ENCODE peak calls at places on chromosomes 3 and 15, in seven cellular contexts. I, U, N, G, W, P and H are unnamed samples.

GRCh38 chr3:183618542-183618941 is 16.9 kb upstream of the KLHL24 start:
- DNase-seq in P (no peak), U (no peak), W (no peak), I (no peak), N (no peak), G (no peak), H (no peak)

GRCh38 chr3:194632211-194632982 is 822 bp downstream of the TMEM44 start:
- DNase-seq in P (peak), U (no peak), I (no peak), W (no peak), N (no peak), G (no peak), H (peak)

GRCh38 chr3:152346740-152347139 is 78.0 kb downstream of the MBNL1 start:
- DNase-seq in W (no peak), U (no peak), N (no peak), P (peak), G (no peak), I (no peak), H (no peak)

GRCh38 chr15:82854554-82854953 is 45.1 kb downstream of the WHAMM start:
- DNase-seq in W (no peak), N (no peak), P (no peak), U (no peak), I (no peak), G (no peak), H (no peak)

GRCh38 chr15:55267401-55268053 is 22.1 kb downstream of the RAB27A start:
- DNase-seq in U (peak), I (no peak), N (no peak), P (peak), W (peak), G (peak), H (no peak)

GRCh38 chr3:177196473-177197040 is 725 bp downstream of the TBL1XR1 start:
- DNase-seq in N (peak), U (no peak), P (peak), I (peak), G (peak), W (no peak), H (peak)

GRCh38 chr3:81451140-81451539 is 310.3 kb downstream of the GBE1 start:
- DNase-seq in N (no peak), W (no peak), I (no peak), G (no peak), U (no peak), P (no peak), H (no peak)

GRCh38 chr15:61130945-61131597 is 98.0 kb downstream of the RORA start:
- DNase-seq in I (no peak), N (no peak), G (no peak), P (no peak), U (no peak), W (no peak), H (no peak)

GRCh38 chr3:123535580-123535979 is 49.3 kb downstream of the HACD2 start:
- DNase-seq in P (peak), G (no peak), N (no peak), U (no peak), I (no peak), W (no peak), H (no peak)

GRCh38 chr15:82952156-82953081 is at the start of gene HOMER2:
- DNase-seq in P (peak), U (no peak), N (no peak), W (no peak), I (peak), G (no peak), H (peak)

GRCh38 chr3:69370945-69371301 is 15.0 kb downstream of the FRMD4B start:
- DNase-seq in U (no peak), G (no peak), I (no peak), N (no peak), W (no peak), P (peak), H (no peak)

GRCh38 chr3:159169828-159170227 is 368.0 kb downstream of the MFSD1 start:
- DNase-seq in U (no peak), G (no peak), I (no peak), W (no peak), P (peak), N (no peak), H (no peak)

GRCh38 chr3:11335056-11335608 is 62.9 kb downstream of the ATG7 start:
- DNase-seq in I (peak), N (no peak), W (peak), U (no peak), P (peak), G (peak), H (peak)